ENCODE peak calls at places on chromosomes 4 and X, in four cellular contexts. V is HCT116, Q is thoracic aorta, T is psoas muscle. K is an unnamed sample.

GRCh38 chr4:182222766-182223165 is 20.4 kb upstream of the TENM3 start:
- DNase-seq in V (no peak), Q (no peak), T (no peak), K (no peak)

GRCh38 chr4:125773502-125773901 is 458.7 kb downstream of the FAT4 start:
- DNase-seq in V (no peak), Q (no peak), T (no peak), K (no peak)

GRCh38 chr4:155353923-155354540 is 22.7 kb downstream of the MAP9 start:
- DNase-seq in V (peak), Q (peak), T (no peak), K (no peak)

GRCh38 chr4:159003420-159004253 is 99.2 kb upstream of the RAPGEF2 start:
- DNase-seq in V (no peak), Q (no peak), T (no peak), K (no peak)

GRCh38 chr4:28350485-28350884 is 1489.8 kb downstream of the STIM2 start:
- DNase-seq in V (no peak), Q (no peak), T (no peak), K (no peak)

GRCh38 chr4:86670739-86671138 is 76.6 kb downstream of the PTPN13 start:
- DNase-seq in V (no peak), Q (no peak), T (no peak), K (peak)

GRCh38 chr4:136680271-136680670 is 852.0 kb downstream of the PCDH18 start:
- DNase-seq in V (no peak), Q (no peak), T (no peak), K (no peak)

GRCh38 chr4:144808034-144808433 is 162.1 kb downstream of the HHIP start:
- DNase-seq in V (no peak), Q (no peak), T (no peak), K (no peak)

DNA sequence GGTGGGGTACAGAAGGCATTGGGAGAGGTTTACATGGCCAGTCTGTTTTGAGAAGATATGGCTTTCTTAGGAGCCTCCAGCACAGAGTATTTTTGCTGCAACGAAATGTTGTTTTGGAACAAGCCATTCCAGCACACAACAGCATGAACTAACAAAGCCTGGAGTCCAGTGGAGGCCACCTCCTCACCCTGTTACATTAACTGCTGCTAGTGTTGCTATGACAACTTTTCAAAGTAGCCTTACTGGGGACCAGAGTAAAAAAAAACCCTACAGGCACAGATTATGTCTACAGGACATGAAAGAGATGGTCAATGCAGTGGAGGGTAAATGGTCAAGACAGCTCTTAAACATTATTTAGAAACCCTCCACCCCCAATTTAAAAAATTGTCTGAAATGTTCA is 274.2 kb upstream of the NOCT start:
- DNase-seq in V (no peak), Q (no peak), T (no peak), K (no peak)
- H3K27ac ChIP-seq in V (no peak), Q (no peak), T (no peak), K (no peak)

GRCh38 chrX:13688772-13689518 is at the start of gene RAB9A:
- DNase-seq in V (peak), Q (peak), T (peak), K (no peak)

GRCh38 chrX:13688384-13688771 is 550 bp upstream of the RAB9A start:
- DNase-seq in V (no peak), Q (no peak), T (no peak), K (no peak)

GRCh38 chrX:13690836-13691235 is 1.9 kb downstream of the RAB9A start:
- DNase-seq in V (no peak), Q (no peak), T (no peak), K (no peak)

GRCh38 chrX:13691845-13692334 is 3.0 kb downstream of the RAB9A start:
- DNase-seq in V (no peak), Q (no peak), T (no peak), K (no peak)

DNA sequence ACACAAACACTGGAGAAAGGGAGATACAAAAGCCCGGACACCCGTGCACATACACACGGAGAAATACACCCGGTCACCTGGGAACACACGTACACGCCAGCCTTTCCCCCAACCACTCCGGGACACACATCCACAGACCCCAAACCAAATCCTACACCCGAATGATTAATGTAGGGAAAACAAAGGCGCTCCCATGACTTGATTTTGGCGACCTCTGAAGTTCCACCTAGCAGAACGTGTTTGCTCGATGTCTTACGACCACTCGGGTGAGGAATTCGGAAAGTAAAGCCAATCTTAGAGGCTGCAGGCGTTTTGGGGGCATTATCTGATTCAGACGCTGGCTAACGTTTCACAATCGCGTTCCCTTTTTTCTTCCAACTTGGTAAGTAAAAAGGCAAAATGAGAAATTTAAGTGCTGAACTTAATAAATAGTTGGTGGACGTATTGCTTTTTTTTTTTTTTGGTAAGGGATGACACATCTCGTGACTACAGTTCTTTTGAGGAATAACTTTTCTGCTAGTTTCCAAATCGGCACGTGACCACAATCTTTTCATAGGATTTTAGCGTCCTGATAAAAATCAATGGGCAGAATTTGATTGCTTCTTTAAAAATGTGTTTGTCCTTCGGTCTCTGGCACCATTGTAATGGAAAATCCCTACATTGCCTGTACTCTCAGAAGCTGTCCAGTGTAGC is 737 bp downstream of the RAB9A start:
- DNase-seq in V (no peak), Q (no peak), T (no peak), K (no peak)
- H3K27ac ChIP-seq in V (peak), Q (peak), T (peak), K (peak)

DNA sequence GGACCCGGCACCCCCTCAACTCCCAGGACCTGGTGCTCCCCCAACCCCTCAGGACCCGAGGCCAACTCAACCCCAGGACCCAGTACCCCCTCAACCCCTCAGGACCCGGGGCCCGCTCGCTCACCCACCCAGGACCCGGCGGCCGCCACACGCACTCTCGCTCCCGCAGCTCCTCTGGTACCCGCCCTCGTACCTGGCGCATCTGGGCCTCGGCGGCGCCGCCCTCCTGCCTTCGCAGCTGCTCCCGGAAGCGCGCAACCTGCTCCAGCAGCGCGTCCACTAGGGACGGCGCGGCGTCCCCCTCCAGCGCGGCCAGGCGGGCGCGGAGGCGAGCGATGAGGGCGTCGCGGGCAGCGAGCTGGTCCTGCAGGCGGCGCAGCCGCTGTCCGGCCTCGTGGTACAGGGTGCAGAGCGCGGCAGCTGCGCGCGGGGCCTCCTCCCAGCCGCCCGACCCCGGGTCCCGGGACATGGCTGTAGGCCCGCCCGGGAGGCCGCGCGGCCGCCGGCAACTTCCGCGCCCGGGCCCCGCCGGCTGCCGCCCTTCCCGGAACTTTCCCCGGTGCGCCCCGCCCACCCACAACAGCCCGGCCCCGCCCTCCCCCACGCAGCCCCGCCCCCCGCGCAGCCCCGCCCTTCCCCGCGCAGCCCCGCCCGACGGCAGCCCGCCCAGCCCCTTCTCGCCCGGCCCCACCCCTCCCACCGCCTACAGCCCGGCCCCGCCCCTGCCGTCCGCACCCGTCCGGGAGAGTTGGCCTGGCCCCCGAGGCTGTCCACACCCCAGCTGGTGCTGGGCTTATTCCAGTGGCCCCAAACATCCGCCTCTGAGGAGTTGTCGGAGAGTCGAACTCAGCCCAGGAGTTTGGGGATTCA is at the start of gene TNIP2:
- DNase-seq in V (no peak), Q (peak), T (peak), K (no peak)
- H3K27ac ChIP-seq in V (peak), Q (peak), T (peak), K (peak)

GRCh38 chr4:185309770-185310169 is 86.0 kb downstream of the LRP2BP start:
- DNase-seq in V (no peak), Q (no peak), T (no peak), K (no peak)
- H3K27ac ChIP-seq in V (no peak), Q (no peak), T (no peak), K (no peak)

GRCh38 chr4:151418385-151418784 is 9.4 kb downstream of the FHIP1A start:
- DNase-seq in V (peak), Q (no peak), T (no peak), K (peak)
- H3K27ac ChIP-seq in V (peak), Q (no peak), T (peak), K (peak)

GRCh38 chr4:73875401-73875800 is 6.2 kb downstream of the CXCL1 start:
- DNase-seq in V (no peak), Q (no peak), T (no peak), K (no peak)

GRCh38 chr4:73871911-73872310 is 2.7 kb downstream of the CXCL1 start:
- DNase-seq in V (no peak), Q (no peak), T (no peak), K (no peak)

GRCh38 chr4:73870778-73871177 is 1.6 kb downstream of the CXCL1 start:
- DNase-seq in V (no peak), Q (no peak), T (no peak), K (no peak)

GRCh38 chr4:73872331-73873108 is 3.3 kb downstream of the CXCL1 start:
- DNase-seq in V (no peak), Q (no peak), T (no peak), K (no peak)

GRCh38 chr4:73874386-73874785 is 5.2 kb downstream of the CXCL1 start:
- DNase-seq in V (no peak), Q (no peak), T (no peak), K (no peak)
- H3K27ac ChIP-seq in V (no peak), Q (no peak), T (no peak), K (no peak)

GRCh38 chrX:641671-642435 is 11.3 kb downstream of the SHOX start:
- DNase-seq in V (no peak), Q (no peak), T (peak), K (no peak)
- H3K27ac ChIP-seq in V (no peak), Q (no peak), T (no peak), K (no peak)

DNA sequence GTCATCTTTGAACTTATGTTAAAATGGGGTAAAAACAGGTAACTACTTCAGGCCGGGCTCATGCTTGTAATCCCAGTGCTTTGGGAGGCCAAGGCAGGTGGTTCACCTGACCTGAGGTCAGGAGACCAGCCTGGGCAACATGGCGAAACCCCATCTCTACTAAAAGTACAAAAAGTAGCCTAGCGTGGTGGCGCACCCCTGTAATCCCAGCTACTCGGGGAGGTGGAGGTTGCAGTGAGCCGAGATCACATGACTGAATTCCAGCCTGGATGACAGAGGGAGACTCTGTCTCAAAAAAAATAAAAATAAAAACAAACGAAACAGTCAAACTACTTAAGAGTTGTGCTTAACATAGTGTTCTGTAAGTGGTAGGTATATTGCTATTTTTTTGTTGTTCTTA is 2.5 kb downstream of the DDX3X start:
- DNase-seq in V (no peak), Q (no peak), T (no peak), K (no peak)
- H3K27ac ChIP-seq in V (no peak), Q (no peak), T (peak), K (no peak)

K was measured in epithelial cell of prostate.